ENCODE peak calls at places on chromosomes 2 and 18, in nine cellular contexts. J, G, Z, D, R, X, A, Y and E are unnamed samples. For H3K9me3 and H3K27me3, the result is how much of the 10 kb centered on the place peaks cover.

GRCh38 chr18:51273435-51273834 is 76.0 kb upstream of the MEX3C start:
- DNase-seq in J (no peak), G (no peak), Z (no peak), D (no peak), R (no peak), X (no peak), A (no peak), Y (no peak), E (no peak)

GRCh38 chr2:7671312-7671711 is 754.1 kb downstream of the RNF144A start:
- DNase-seq in J (no peak), G (no peak), Z (no peak), D (no peak), R (peak), X (no peak), A (no peak), Y (no peak), E (no peak)

GRCh38 chr2:220076734-220077133 is 449.3 kb downstream of the SLC4A3 start:
- DNase-seq in J (no peak), G (no peak), Z (no peak), D (peak), R (no peak), X (no peak), A (no peak), Y (no peak), E (no peak)

GRCh38 chr2:45988879-45989278 is 308.3 kb upstream of the EPAS1 start:
- DNase-seq in J (no peak), G (no peak), Z (peak), D (no peak), R (no peak), X (no peak), A (no peak), Y (no peak), E (no peak)

GRCh38 chr2:144798019-144798418 is 278.1 kb upstream of the ZEB2 start:
- DNase-seq in J (no peak), G (no peak), Z (no peak), D (no peak), R (no peak), X (no peak), A (no peak), Y (no peak), E (no peak)

GRCh38 chr2:73859721-73860586 is 31.2 kb downstream of the STAMBP start:
- DNase-seq in J (no peak), G (no peak), Z (peak), D (peak), R (no peak), X (peak), A (no peak), Y (no peak), E (no peak)

GRCh38 chr2:236273126-236273525 is 8.9 kb upstream of the ASB18 start:
- DNase-seq in J (no peak), G (no peak), Z (peak), D (no peak), R (no peak), X (no peak), A (no peak), Y (no peak), E (no peak)

GRCh38 chr2:132438650-132439030 is 22.0 kb downstream of the GPR39 start:
- DNase-seq in J (no peak), G (no peak), Z (peak), D (peak), R (no peak), X (peak), A (no peak), Y (no peak), E (no peak)

GRCh38 chr2:20919301-20919800 is 96.5 kb upstream of the LDAH start:
- DNase-seq in J (no peak), G (no peak), Z (no peak), D (no peak), R (no peak), X (no peak), A (no peak), Y (no peak), E (no peak)

GRCh38 chr2:130341562-130342019 is 1.1 kb upstream of the IMP4 start:
- DNase-seq in J (no peak), G (no peak), Z (no peak), D (no peak), R (no peak), X (no peak), A (no peak), Y (no peak), E (peak)

GRCh38 chr2:86700705-86701104 is 19.4 kb upstream of the RMND5A start:
- DNase-seq in J (no peak), G (no peak), Z (no peak), D (no peak), R (no peak), X (no peak), A (no peak), Y (no peak), E (no peak)

GRCh38 chr18:22439447-22439846 is 21.7 kb upstream of the CTAGE1 start:
- DNase-seq in J (no peak), G (no peak), Z (no peak), D (peak), R (no peak), X (no peak), A (no peak), Y (no peak), E (no peak)

GRCh38 chr2:134009440-134009839 is 244.4 kb upstream of the MGAT5 start:
- DNase-seq in J (no peak), G (no peak), Z (no peak), D (no peak), R (no peak), X (no peak), A (no peak), Y (no peak), E (no peak)

GRCh38 chr2:240503848-240504247 is 53.9 kb downstream of the ANKMY1 start:
- DNase-seq in J (peak), G (no peak), Z (no peak), D (no peak), R (no peak), X (no peak), A (no peak), Y (no peak), E (no peak)

GRCh38 chr2:16978291-16978690 is 312.7 kb upstream of the CYRIA start:
- DNase-seq in J (no peak), G (no peak), Z (no peak), D (no peak), R (no peak), X (no peak), A (no peak), Y (no peak), E (no peak)

GRCh38 chr2:16774091-16774490 is 108.5 kb upstream of the CYRIA start:
- DNase-seq in J (no peak), G (no peak), Z (no peak), D (no peak), R (no peak), X (no peak), A (no peak), Y (no peak), E (no peak)

GRCh38 chr2:207330912-207331311 is 165.2 kb upstream of the KLF7 start:
- DNase-seq in J (no peak), G (no peak), Z (peak), D (peak), R (no peak), X (peak), A (no peak), Y (no peak), E (no peak)

GRCh38 chr2:2827237-2827636 is 496.2 kb upstream of the MYT1L start:
- DNase-seq in J (no peak), G (no peak), Z (peak), D (no peak), R (no peak), X (no peak), A (no peak), Y (no peak), E (no peak)

GRCh38 chr2:83665894-83666293 is 793.2 kb downstream of the SUCLG1 start:
- DNase-seq in J (no peak), G (no peak), Z (no peak), D (no peak), R (no peak), X (no peak), A (no peak), Y (no peak), E (no peak)

GRCh38 chr2:74873041-74873440 is 39.1 kb downstream of the HK2 start:
- DNase-seq in J (no peak), G (no peak), Z (no peak), D (no peak), R (no peak), X (no peak), A (no peak), Y (no peak), E (no peak)

GRCh38 chr2:101329026-101329425 is 20.5 kb upstream of the RNF149 start:
- DNase-seq in J (peak), G (no peak), Z (no peak), D (peak), R (no peak), X (no peak), A (no peak), Y (no peak), E (peak)

GRCh38 chr18:75811156-75811555 is 383.7 kb upstream of the SMIM21 start:
- DNase-seq in J (no peak), G (no peak), Z (no peak), D (no peak), R (no peak), X (no peak), A (no peak), Y (no peak), E (no peak)

GRCh38 chr2:64325477-64325851 is 128.5 kb upstream of the LGALSL start:
- DNase-seq in J (no peak), G (no peak), Z (no peak), D (peak), R (no peak), X (no peak), A (no peak), Y (no peak), E (no peak)

GRCh38 chr2:240269380-240269779 is 128.9 kb upstream of the OTOS start:
- DNase-seq in J (no peak), G (no peak), Z (no peak), D (no peak), R (no peak), X (no peak), A (peak), Y (no peak), E (no peak)

GRCh38 chr2:226875438-226876225 is 39.8 kb downstream of the RHBDD1 start:
- DNase-seq in J (no peak), G (no peak), Z (no peak), D (no peak), R (no peak), X (no peak), A (no peak), Y (no peak), E (no peak)

DNA sequence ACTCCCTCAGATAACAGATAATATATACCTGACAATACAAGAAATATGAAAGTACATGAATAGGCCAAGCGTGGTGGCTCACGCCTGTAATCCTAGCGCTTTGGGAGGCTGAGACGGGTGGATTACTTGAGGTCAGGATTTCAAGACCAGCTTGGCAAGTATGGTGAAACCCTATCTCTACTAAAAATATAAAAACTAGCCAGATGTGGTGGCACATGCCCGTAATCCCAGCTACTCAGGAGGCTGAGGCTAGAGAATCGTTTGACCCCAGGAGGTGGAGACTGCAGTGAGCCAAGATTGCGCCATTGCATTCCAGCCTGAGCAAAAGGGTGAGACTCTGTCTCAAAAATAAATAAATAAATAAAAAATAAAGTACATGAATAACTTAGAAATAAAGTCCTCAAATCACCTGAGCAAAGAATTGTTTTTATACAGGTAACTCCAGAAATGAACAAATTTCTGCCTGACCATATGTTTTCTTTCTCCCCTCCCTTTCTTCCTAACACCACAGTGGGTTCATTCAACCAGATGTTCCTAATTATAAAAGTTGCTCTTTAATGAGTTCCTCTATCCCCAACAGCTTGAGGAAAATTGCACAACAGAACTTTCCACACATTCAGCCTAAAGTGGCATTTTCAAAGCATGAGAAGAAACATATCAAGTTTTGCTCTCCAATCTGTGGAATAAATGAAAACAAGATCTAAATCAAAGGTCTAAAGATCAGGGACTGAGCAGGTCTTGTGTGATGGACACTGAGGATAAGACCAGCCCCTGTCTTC is 33.6 kb upstream of the AP1S3 start:
- DNase-seq in J (no peak), G (no peak), Z (no peak), D (no peak), R (no peak), X (no peak), A (no peak), Y (no peak), E (no peak)
- H3K9me3 ChIP-seq in J (under half), G (under half), Z (under half), D (under half), R (under half), X (under half), A (under half), Y (under half), E (under half)

DNA sequence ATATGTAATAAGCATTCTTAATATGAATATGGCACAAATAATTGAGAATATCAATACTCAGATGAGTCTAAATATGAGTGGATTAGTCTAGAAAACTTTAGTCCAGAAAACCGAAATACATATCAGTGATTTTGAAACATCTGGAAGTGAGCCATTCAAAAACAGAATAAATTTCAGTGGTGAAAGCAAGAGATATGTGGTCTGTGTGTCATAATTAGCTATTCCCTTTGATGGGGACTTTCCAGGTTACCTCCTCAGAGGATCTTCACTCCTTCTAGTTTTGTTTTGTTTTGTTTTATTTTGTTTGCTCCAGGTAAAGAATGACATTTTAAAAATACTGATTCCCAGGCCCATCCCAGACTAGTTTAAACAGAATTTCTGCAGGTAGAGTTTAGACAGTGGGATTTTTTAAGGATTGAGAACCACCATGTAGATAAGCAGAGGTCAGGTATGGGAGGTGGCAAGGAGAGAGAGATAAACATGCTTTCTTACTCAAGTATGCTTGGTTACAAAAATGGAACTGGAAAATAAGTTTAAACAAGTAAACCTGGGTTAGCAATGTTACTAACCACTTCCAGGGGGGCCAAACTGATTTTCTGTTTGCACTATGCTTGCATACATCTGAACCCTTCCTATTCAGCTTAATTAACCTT is 70.7 kb downstream of the NABP1 start:
- DNase-seq in J (no peak), G (no peak), Z (no peak), D (peak), R (no peak), X (no peak), A (no peak), Y (no peak), E (no peak)
- H3K27ac ChIP-seq in J (no peak), G (no peak), Z (no peak), D (no peak), R (no peak), X (no peak), A (no peak), Y (no peak), E (no peak)

DNA sequence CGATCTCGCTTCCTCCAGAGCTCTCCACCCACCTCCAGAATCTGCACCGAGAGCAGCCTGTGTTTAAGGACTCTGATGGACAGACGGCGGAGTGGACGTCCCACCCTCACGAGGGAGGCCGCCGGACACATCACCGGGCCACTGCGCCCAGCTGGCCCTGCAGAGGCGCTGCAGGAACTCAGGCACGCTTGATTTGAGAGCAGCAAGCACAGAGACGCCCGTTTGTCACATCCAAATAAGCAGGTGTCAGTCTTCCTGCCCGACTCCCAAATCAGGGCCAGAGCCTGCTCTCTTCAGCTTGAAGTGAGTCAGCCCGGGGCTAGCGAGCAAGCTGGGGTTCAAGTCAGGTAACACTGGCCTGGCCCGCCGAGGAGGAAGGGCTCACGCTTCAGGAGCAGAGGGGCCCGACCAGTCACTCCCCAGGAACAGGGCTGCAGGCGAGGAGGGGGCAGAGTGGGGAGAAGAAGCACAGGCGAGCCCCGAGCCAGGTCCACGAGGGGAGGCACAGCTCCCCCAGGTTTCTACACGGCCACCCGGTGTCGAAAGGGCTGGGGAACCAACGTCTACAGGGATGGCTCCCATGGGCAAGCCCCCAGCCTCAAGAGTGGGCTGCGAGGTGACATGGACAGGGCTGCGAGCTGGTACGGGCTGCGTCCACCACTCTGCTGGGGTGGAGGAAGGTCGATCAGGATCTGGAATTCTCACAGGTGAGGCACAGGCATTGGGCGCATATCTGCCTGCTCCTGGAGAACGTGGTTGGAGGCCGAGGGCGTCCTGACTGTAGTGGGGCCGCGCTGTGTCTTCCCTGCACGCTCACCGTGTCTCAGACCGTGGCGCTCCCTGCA is 52.5 kb upstream of the CTDP1 start:
- DNase-seq in J (no peak), G (no peak), Z (no peak), D (no peak), R (no peak), X (no peak), A (no peak), Y (no peak), E (no peak)
- H3K27me3 ChIP-seq in J (under half), G (under half), Z (under half), D (under half), R (half or more), X (under half), A (under half), Y (under half), E (under half)

GRCh38 chr2:173956454-173956853 is 8.7 kb downstream of the SP3 start:
- DNase-seq in J (no peak), G (no peak), Z (no peak), D (no peak), R (no peak), X (no peak), A (no peak), Y (no peak), E (no peak)
- H3K9me3 ChIP-seq in J (under half), G (under half), Z (under half), D (under half), R (under half), X (under half), A (under half), Y (under half), E (under half)

GRCh38 chr2:216538538-216538937 is 39.9 kb downstream of the RPL37A start:
- DNase-seq in J (no peak), G (no peak), Z (no peak), D (no peak), R (no peak), X (no peak), A (no peak), Y (no peak), E (no peak)
- H3K27ac ChIP-seq in J (no peak), G (no peak), Z (no peak), D (no peak), R (peak), X (no peak), A (no peak), Y (no peak), E (no peak)

GRCh38 chr18:44818668-44819403 is 138.1 kb downstream of the SETBP1 start:
- DNase-seq in J (no peak), G (no peak), Z (no peak), D (no peak), R (no peak), X (no peak), A (no peak), Y (no peak), E (no peak)
- H3K27me3 ChIP-seq in J (under half), G (under half), Z (under half), D (under half), R (under half), X (under half), A (under half), Y (under half), E (under half)

GRCh38 chr2:195542067-195542466 is 115.0 kb upstream of the SLC39A10 start:
- DNase-seq in J (no peak), G (no peak), Z (no peak), D (no peak), R (no peak), X (no peak), A (no peak), Y (no peak), E (no peak)
- H3K9me3 ChIP-seq in J (under half), G (under half), Z (under half), D (under half), R (under half), X (under half), A (under half), Y (under half), E (under half)